ENCODE peak calls at places on chromosomes 5 and 9, in eight cellular contexts. One of them, this sample, is unnamed.
A peak's percentile ranks its signal among the peaks of the same experiment; 100 is the strongest.

GRCh38 chr9:137178201-137178938 is 6.5 kb upstream of the TMEM210 start:
- DNase-seq in NCI-H460: no peak
- DNase-seq in effector memory CD8-positive, alpha-beta T cell: no peak
- DNase-seq in Daoy: peak; percentile 69
- DNase-seq in SK-MEL-5: no peak
- DNase-seq in kidney tubule cell: peak; percentile 44
- DNase-seq in occipital lobe: no peak
- DNase-seq in stimulated activated CD8-positive, alpha-beta memory T cell treated with anti-CD3 and anti-CD28 coated beads, Interleukin-7, amount 100 ng/mL, for 1 hour: no peak
- DNase-seq in this sample: no peak

GRCh38 chr9:90801507-90802289 is at the start of gene SYK:
- DNase-seq in NCI-H460: no peak
- DNase-seq in effector memory CD8-positive, alpha-beta T cell: no peak
- DNase-seq in Daoy: peak; percentile 71
- DNase-seq in SK-MEL-5: no peak
- DNase-seq in kidney tubule cell: peak; percentile 72
- DNase-seq in occipital lobe: no peak
- DNase-seq in stimulated activated CD8-positive, alpha-beta memory T cell treated with anti-CD3 and anti-CD28 coated beads, Interleukin-7, amount 100 ng/mL, for 1 hour: no peak
- DNase-seq in this sample: no peak

GRCh38 chr9:114305189-114305555 is 17.7 kb upstream of the ORM1 start:
- DNase-seq in NCI-H460: no peak
- DNase-seq in effector memory CD8-positive, alpha-beta T cell: no peak
- DNase-seq in Daoy: no peak
- DNase-seq in SK-MEL-5: no peak
- DNase-seq in kidney tubule cell: no peak
- DNase-seq in occipital lobe: no peak
- DNase-seq in stimulated activated CD8-positive, alpha-beta memory T cell treated with anti-CD3 and anti-CD28 coated beads, Interleukin-7, amount 100 ng/mL, for 1 hour: no peak
- DNase-seq in this sample: no peak

GRCh38 chr9:89850633-89851325 is 246.0 kb downstream of the GADD45G start:
- DNase-seq in NCI-H460: no peak
- DNase-seq in effector memory CD8-positive, alpha-beta T cell: no peak
- DNase-seq in Daoy: peak; percentile 70
- DNase-seq in SK-MEL-5: no peak
- DNase-seq in kidney tubule cell: peak; percentile 20
- DNase-seq in occipital lobe: peak; percentile 34
- DNase-seq in stimulated activated CD8-positive, alpha-beta memory T cell treated with anti-CD3 and anti-CD28 coated beads, Interleukin-7, amount 100 ng/mL, for 1 hour: no peak
- DNase-seq in this sample: no peak

GRCh38 chr5:93053825-93054224 is 527.2 kb downstream of the NR2F1-AS1 start:
- DNase-seq in NCI-H460: no peak
- DNase-seq in effector memory CD8-positive, alpha-beta T cell: no peak
- DNase-seq in Daoy: no peak
- DNase-seq in SK-MEL-5: peak; percentile 6
- DNase-seq in kidney tubule cell: no peak
- DNase-seq in occipital lobe: no peak
- DNase-seq in stimulated activated CD8-positive, alpha-beta memory T cell treated with anti-CD3 and anti-CD28 coated beads, Interleukin-7, amount 100 ng/mL, for 1 hour: no peak
- DNase-seq in this sample: no peak

GRCh38 chr9:86175223-86175622 is 75.9 kb upstream of the GOLM1 start:
- DNase-seq in NCI-H460: no peak
- DNase-seq in effector memory CD8-positive, alpha-beta T cell: no peak
- DNase-seq in Daoy: peak; percentile 31
- DNase-seq in SK-MEL-5: no peak
- DNase-seq in kidney tubule cell: no peak
- DNase-seq in occipital lobe: no peak
- DNase-seq in stimulated activated CD8-positive, alpha-beta memory T cell treated with anti-CD3 and anti-CD28 coated beads, Interleukin-7, amount 100 ng/mL, for 1 hour: no peak
- DNase-seq in this sample: no peak

GRCh38 chr5:168364738-168365550 is 73.5 kb downstream of the WWC1 start:
- DNase-seq in NCI-H460: no peak
- DNase-seq in effector memory CD8-positive, alpha-beta T cell: no peak
- DNase-seq in Daoy: peak; percentile 46
- DNase-seq in SK-MEL-5: peak; percentile 73
- DNase-seq in kidney tubule cell: peak; percentile 41
- DNase-seq in occipital lobe: no peak
- DNase-seq in stimulated activated CD8-positive, alpha-beta memory T cell treated with anti-CD3 and anti-CD28 coated beads, Interleukin-7, amount 100 ng/mL, for 1 hour: no peak
- DNase-seq in this sample: no peak

GRCh38 chr5:147446528-147446927 is 63.3 kb downstream of the DPYSL3 start:
- DNase-seq in NCI-H460: no peak
- DNase-seq in effector memory CD8-positive, alpha-beta T cell: no peak
- DNase-seq in Daoy: no peak
- DNase-seq in SK-MEL-5: no peak
- DNase-seq in kidney tubule cell: no peak
- DNase-seq in occipital lobe: no peak
- DNase-seq in stimulated activated CD8-positive, alpha-beta memory T cell treated with anti-CD3 and anti-CD28 coated beads, Interleukin-7, amount 100 ng/mL, for 1 hour: no peak
- DNase-seq in this sample: no peak

GRCh38 chr9:31597977-31598376 is 786.5 kb upstream of the ACO1 start:
- DNase-seq in NCI-H460: no peak
- DNase-seq in effector memory CD8-positive, alpha-beta T cell: no peak
- DNase-seq in Daoy: peak; percentile 37
- DNase-seq in SK-MEL-5: no peak
- DNase-seq in kidney tubule cell: peak; percentile 96
- DNase-seq in occipital lobe: no peak
- DNase-seq in stimulated activated CD8-positive, alpha-beta memory T cell treated with anti-CD3 and anti-CD28 coated beads, Interleukin-7, amount 100 ng/mL, for 1 hour: no peak
- DNase-seq in this sample: no peak

GRCh38 chr5:71899865-71900342 is 180.8 kb downstream of the CARTPT start:
- DNase-seq in NCI-H460: no peak
- DNase-seq in effector memory CD8-positive, alpha-beta T cell: no peak
- DNase-seq in Daoy: peak; percentile 44
- DNase-seq in SK-MEL-5: no peak
- DNase-seq in kidney tubule cell: peak; percentile 75
- DNase-seq in occipital lobe: no peak
- DNase-seq in stimulated activated CD8-positive, alpha-beta memory T cell treated with anti-CD3 and anti-CD28 coated beads, Interleukin-7, amount 100 ng/mL, for 1 hour: no peak
- DNase-seq in this sample: no peak

GRCh38 chr9:109739760-109740159 is 40.2 kb upstream of the PALM2AKAP2 start:
- DNase-seq in NCI-H460: no peak
- DNase-seq in effector memory CD8-positive, alpha-beta T cell: no peak
- DNase-seq in Daoy: no peak
- DNase-seq in SK-MEL-5: no peak
- DNase-seq in kidney tubule cell: no peak
- DNase-seq in occipital lobe: no peak
- DNase-seq in stimulated activated CD8-positive, alpha-beta memory T cell treated with anti-CD3 and anti-CD28 coated beads, Interleukin-7, amount 100 ng/mL, for 1 hour: no peak
- DNase-seq in this sample: no peak

GRCh38 chr5:146475190-146475801 is 28.2 kb downstream of the TCERG1 start:
- DNase-seq in NCI-H460: no peak
- DNase-seq in effector memory CD8-positive, alpha-beta T cell: no peak
- DNase-seq in Daoy: no peak
- DNase-seq in SK-MEL-5: peak; percentile 41
- DNase-seq in kidney tubule cell: no peak
- DNase-seq in occipital lobe: no peak
- DNase-seq in stimulated activated CD8-positive, alpha-beta memory T cell treated with anti-CD3 and anti-CD28 coated beads, Interleukin-7, amount 100 ng/mL, for 1 hour: no peak
- DNase-seq in this sample: no peak

GRCh38 chr5:75668988-75669760 is 48.1 kb downstream of the POC5 start:
- DNase-seq in NCI-H460: no peak
- DNase-seq in effector memory CD8-positive, alpha-beta T cell: peak; percentile 13
- DNase-seq in Daoy: peak; percentile 71
- DNase-seq in SK-MEL-5: peak; percentile 24
- DNase-seq in kidney tubule cell: peak; percentile 85
- DNase-seq in occipital lobe: no peak
- DNase-seq in stimulated activated CD8-positive, alpha-beta memory T cell treated with anti-CD3 and anti-CD28 coated beads, Interleukin-7, amount 100 ng/mL, for 1 hour: peak; percentile 5
- DNase-seq in this sample: peak; percentile 23

GRCh38 chr5:179858241-179858585 is 404 bp downstream of the MRNIP start:
- DNase-seq in NCI-H460: no peak
- DNase-seq in effector memory CD8-positive, alpha-beta T cell: no peak
- DNase-seq in Daoy: peak; percentile 48
- DNase-seq in SK-MEL-5: peak; percentile 20
- DNase-seq in kidney tubule cell: peak; percentile 44
- DNase-seq in occipital lobe: no peak
- DNase-seq in stimulated activated CD8-positive, alpha-beta memory T cell treated with anti-CD3 and anti-CD28 coated beads, Interleukin-7, amount 100 ng/mL, for 1 hour: peak; percentile 19
- DNase-seq in this sample: peak; percentile 37

GRCh38 chr9:134883040-134883782 is 2.6 kb downstream of the FCN2 start:
- DNase-seq in NCI-H460: no peak
- DNase-seq in effector memory CD8-positive, alpha-beta T cell: no peak
- DNase-seq in Daoy: no peak
- DNase-seq in SK-MEL-5: no peak
- DNase-seq in kidney tubule cell: no peak
- DNase-seq in occipital lobe: no peak
- DNase-seq in stimulated activated CD8-positive, alpha-beta memory T cell treated with anti-CD3 and anti-CD28 coated beads, Interleukin-7, amount 100 ng/mL, for 1 hour: no peak
- DNase-seq in this sample: no peak

GRCh38 chr9:70668751-70669150 is 254.3 kb upstream of the KLF9 start:
- DNase-seq in NCI-H460: no peak
- DNase-seq in effector memory CD8-positive, alpha-beta T cell: no peak
- DNase-seq in Daoy: no peak
- DNase-seq in SK-MEL-5: no peak
- DNase-seq in kidney tubule cell: no peak
- DNase-seq in occipital lobe: no peak
- DNase-seq in stimulated activated CD8-positive, alpha-beta memory T cell treated with anti-CD3 and anti-CD28 coated beads, Interleukin-7, amount 100 ng/mL, for 1 hour: no peak
- DNase-seq in this sample: no peak

GRCh38 chr5:125311743-125312142 is 565.3 kb upstream of the ZNF608 start:
- DNase-seq in NCI-H460: peak; percentile 16
- DNase-seq in effector memory CD8-positive, alpha-beta T cell: no peak
- DNase-seq in Daoy: peak; percentile 22
- DNase-seq in SK-MEL-5: peak; percentile 13
- DNase-seq in kidney tubule cell: peak; percentile 95
- DNase-seq in occipital lobe: no peak
- DNase-seq in stimulated activated CD8-positive, alpha-beta memory T cell treated with anti-CD3 and anti-CD28 coated beads, Interleukin-7, amount 100 ng/mL, for 1 hour: no peak
- DNase-seq in this sample: no peak

GRCh38 chr5:72465601-72466563 is 41.3 kb downstream of the ZNF366 start:
- DNase-seq in NCI-H460: no peak
- DNase-seq in effector memory CD8-positive, alpha-beta T cell: no peak
- DNase-seq in Daoy: peak; percentile 54
- DNase-seq in SK-MEL-5: peak; percentile 20
- DNase-seq in kidney tubule cell: peak; percentile 70
- DNase-seq in occipital lobe: no peak
- DNase-seq in stimulated activated CD8-positive, alpha-beta memory T cell treated with anti-CD3 and anti-CD28 coated beads, Interleukin-7, amount 100 ng/mL, for 1 hour: no peak
- DNase-seq in this sample: no peak

GRCh38 chr5:120599576-120599975 is 135.5 kb downstream of the PRR16 start:
- DNase-seq in NCI-H460: peak; percentile 7
- DNase-seq in effector memory CD8-positive, alpha-beta T cell: no peak
- DNase-seq in Daoy: peak; percentile 69
- DNase-seq in SK-MEL-5: no peak
- DNase-seq in kidney tubule cell: peak; percentile 47
- DNase-seq in occipital lobe: no peak
- DNase-seq in stimulated activated CD8-positive, alpha-beta memory T cell treated with anti-CD3 and anti-CD28 coated beads, Interleukin-7, amount 100 ng/mL, for 1 hour: no peak
- DNase-seq in this sample: no peak

GRCh38 chr9:92482336-92482735 is at the start of gene ASPN:
- DNase-seq in NCI-H460: no peak
- DNase-seq in effector memory CD8-positive, alpha-beta T cell: no peak
- DNase-seq in Daoy: no peak
- DNase-seq in SK-MEL-5: no peak
- DNase-seq in kidney tubule cell: no peak
- DNase-seq in occipital lobe: no peak
- DNase-seq in stimulated activated CD8-positive, alpha-beta memory T cell treated with anti-CD3 and anti-CD28 coated beads, Interleukin-7, amount 100 ng/mL, for 1 hour: no peak
- DNase-seq in this sample: no peak

GRCh38 chr5:129063483-129064136 is 30.9 kb upstream of the ISOC1 start:
- DNase-seq in NCI-H460: no peak
- DNase-seq in effector memory CD8-positive, alpha-beta T cell: no peak
- DNase-seq in Daoy: no peak
- DNase-seq in SK-MEL-5: no peak
- DNase-seq in kidney tubule cell: no peak
- DNase-seq in occipital lobe: no peak
- DNase-seq in stimulated activated CD8-positive, alpha-beta memory T cell treated with anti-CD3 and anti-CD28 coated beads, Interleukin-7, amount 100 ng/mL, for 1 hour: no peak
- DNase-seq in this sample: no peak

GRCh38 chr5:142181096-142181495 is 72.5 kb downstream of the NDFIP1 start:
- DNase-seq in NCI-H460: no peak
- DNase-seq in effector memory CD8-positive, alpha-beta T cell: no peak
- DNase-seq in Daoy: no peak
- DNase-seq in SK-MEL-5: no peak
- DNase-seq in kidney tubule cell: no peak
- DNase-seq in occipital lobe: no peak
- DNase-seq in stimulated activated CD8-positive, alpha-beta memory T cell treated with anti-CD3 and anti-CD28 coated beads, Interleukin-7, amount 100 ng/mL, for 1 hour: no peak
- DNase-seq in this sample: no peak

GRCh38 chr5:79346420-79346824 is 110.5 kb downstream of the JMY start:
- DNase-seq in NCI-H460: peak; percentile 30
- DNase-seq in effector memory CD8-positive, alpha-beta T cell: no peak
- DNase-seq in Daoy: peak; percentile 81
- DNase-seq in SK-MEL-5: no peak
- DNase-seq in kidney tubule cell: peak; percentile 56
- DNase-seq in occipital lobe: no peak
- DNase-seq in stimulated activated CD8-positive, alpha-beta memory T cell treated with anti-CD3 and anti-CD28 coated beads, Interleukin-7, amount 100 ng/mL, for 1 hour: no peak
- DNase-seq in this sample: no peak

GRCh38 chr9:75615284-75615683 is 275.2 kb upstream of the PCSK5 start:
- DNase-seq in NCI-H460: no peak
- DNase-seq in effector memory CD8-positive, alpha-beta T cell: no peak
- DNase-seq in Daoy: no peak
- DNase-seq in SK-MEL-5: no peak
- DNase-seq in kidney tubule cell: peak; percentile 38
- DNase-seq in occipital lobe: no peak
- DNase-seq in stimulated activated CD8-positive, alpha-beta memory T cell treated with anti-CD3 and anti-CD28 coated beads, Interleukin-7, amount 100 ng/mL, for 1 hour: no peak
- DNase-seq in this sample: no peak

GRCh38 chr5:65248896-65249295 is 232.8 kb downstream of the ADAMTS6 start:
- DNase-seq in NCI-H460: no peak
- DNase-seq in effector memory CD8-positive, alpha-beta T cell: no peak
- DNase-seq in Daoy: no peak
- DNase-seq in SK-MEL-5: no peak
- DNase-seq in kidney tubule cell: no peak
- DNase-seq in occipital lobe: no peak
- DNase-seq in stimulated activated CD8-positive, alpha-beta memory T cell treated with anti-CD3 and anti-CD28 coated beads, Interleukin-7, amount 100 ng/mL, for 1 hour: no peak
- DNase-seq in this sample: no peak

GRCh38 chr9:114721491-114722362 is 39.7 kb upstream of the TEX48 start:
- DNase-seq in NCI-H460: no peak
- DNase-seq in effector memory CD8-positive, alpha-beta T cell: no peak
- DNase-seq in Daoy: no peak
- DNase-seq in SK-MEL-5: no peak
- DNase-seq in kidney tubule cell: peak; percentile 65
- DNase-seq in occipital lobe: no peak
- DNase-seq in stimulated activated CD8-positive, alpha-beta memory T cell treated with anti-CD3 and anti-CD28 coated beads, Interleukin-7, amount 100 ng/mL, for 1 hour: no peak
- DNase-seq in this sample: no peak

GRCh38 chr5:177429248-177430045 is 3.0 kb downstream of the GRK6 start:
- DNase-seq in NCI-H460: no peak
- DNase-seq in effector memory CD8-positive, alpha-beta T cell: peak; percentile 73
- DNase-seq in Daoy: no peak
- DNase-seq in SK-MEL-5: no peak
- DNase-seq in kidney tubule cell: no peak
- DNase-seq in occipital lobe: peak; percentile 26
- DNase-seq in stimulated activated CD8-positive, alpha-beta memory T cell treated with anti-CD3 and anti-CD28 coated beads, Interleukin-7, amount 100 ng/mL, for 1 hour: peak; percentile 60
- DNase-seq in this sample: peak; percentile 72

GRCh38 chr5:31270396-31270795 is 76.9 kb downstream of the CDH6 start:
- DNase-seq in NCI-H460: peak; percentile 7
- DNase-seq in effector memory CD8-positive, alpha-beta T cell: no peak
- DNase-seq in Daoy: no peak
- DNase-seq in SK-MEL-5: peak; percentile 67
- DNase-seq in kidney tubule cell: peak; percentile 32
- DNase-seq in occipital lobe: no peak
- DNase-seq in stimulated activated CD8-positive, alpha-beta memory T cell treated with anti-CD3 and anti-CD28 coated beads, Interleukin-7, amount 100 ng/mL, for 1 hour: no peak
- DNase-seq in this sample: no peak

GRCh38 chr5:14231156-14231555 is 88.0 kb downstream of the TRIO start:
- DNase-seq in NCI-H460: no peak
- DNase-seq in effector memory CD8-positive, alpha-beta T cell: no peak
- DNase-seq in Daoy: no peak
- DNase-seq in SK-MEL-5: no peak
- DNase-seq in kidney tubule cell: no peak
- DNase-seq in occipital lobe: no peak
- DNase-seq in stimulated activated CD8-positive, alpha-beta memory T cell treated with anti-CD3 and anti-CD28 coated beads, Interleukin-7, amount 100 ng/mL, for 1 hour: no peak
- DNase-seq in this sample: no peak

GRCh38 chr5:150434502-150434901 is 15.0 kb downstream of the RPS14 start:
- DNase-seq in NCI-H460: no peak
- DNase-seq in effector memory CD8-positive, alpha-beta T cell: no peak
- DNase-seq in Daoy: peak; percentile 43
- DNase-seq in SK-MEL-5: no peak
- DNase-seq in kidney tubule cell: no peak
- DNase-seq in occipital lobe: no peak
- DNase-seq in stimulated activated CD8-positive, alpha-beta memory T cell treated with anti-CD3 and anti-CD28 coated beads, Interleukin-7, amount 100 ng/mL, for 1 hour: no peak
- DNase-seq in this sample: no peak

GRCh38 chr9:110114888-110115259 is 93.1 kb downstream of the C9orf152 start:
- DNase-seq in NCI-H460: no peak
- DNase-seq in effector memory CD8-positive, alpha-beta T cell: no peak
- DNase-seq in Daoy: peak; percentile 20
- DNase-seq in SK-MEL-5: no peak
- DNase-seq in kidney tubule cell: no peak
- DNase-seq in occipital lobe: no peak
- DNase-seq in stimulated activated CD8-positive, alpha-beta memory T cell treated with anti-CD3 and anti-CD28 coated beads, Interleukin-7, amount 100 ng/mL, for 1 hour: no peak
- DNase-seq in this sample: no peak

GRCh38 chr5:67221487-67222242 is 25.1 kb upstream of the CD180 start:
- DNase-seq in NCI-H460: no peak
- DNase-seq in effector memory CD8-positive, alpha-beta T cell: peak; percentile 47
- DNase-seq in Daoy: no peak
- DNase-seq in SK-MEL-5: no peak
- DNase-seq in kidney tubule cell: no peak
- DNase-seq in occipital lobe: no peak
- DNase-seq in stimulated activated CD8-positive, alpha-beta memory T cell treated with anti-CD3 and anti-CD28 coated beads, Interleukin-7, amount 100 ng/mL, for 1 hour: no peak
- DNase-seq in this sample: peak; percentile 29

GRCh38 chr5:135019314-135019713 is 14.7 kb downstream of the PITX1 start:
- DNase-seq in NCI-H460: no peak
- DNase-seq in effector memory CD8-positive, alpha-beta T cell: no peak
- DNase-seq in Daoy: no peak
- DNase-seq in SK-MEL-5: no peak
- DNase-seq in kidney tubule cell: no peak
- DNase-seq in occipital lobe: no peak
- DNase-seq in stimulated activated CD8-positive, alpha-beta memory T cell treated with anti-CD3 and anti-CD28 coated beads, Interleukin-7, amount 100 ng/mL, for 1 hour: no peak
- DNase-seq in this sample: no peak

GRCh38 chr5:160312960-160313734 is 783 bp upstream of the CCNJL start:
- DNase-seq in NCI-H460: no peak
- DNase-seq in effector memory CD8-positive, alpha-beta T cell: no peak
- DNase-seq in Daoy: no peak
- DNase-seq in SK-MEL-5: no peak
- DNase-seq in kidney tubule cell: no peak
- DNase-seq in occipital lobe: no peak
- DNase-seq in stimulated activated CD8-positive, alpha-beta memory T cell treated with anti-CD3 and anti-CD28 coated beads, Interleukin-7, amount 100 ng/mL, for 1 hour: no peak
- DNase-seq in this sample: no peak

This sample was measured in central memory CD8-positive, alpha-beta T cell.